ENCODE peak calls at places on chromosome 21, in ten cellular contexts. A, R, G, D, V, W, I, X, Q and E are unnamed samples.

GRCh38 chr21:37642493-37642892 is 273.8 kb downstream of the KCNJ6 start:
- DNase-seq in G (peak; percentile 47), R (peak; percentile 37), A (peak; percentile 46), V (no peak), I (peak; percentile 61), D (peak; percentile 60), X (no peak), Q (peak; percentile 54), W (no peak), E (peak; percentile 69)

GRCh38 chr21:31988492-31989285 is 115.9 kb downstream of the HUNK start:
- DNase-seq in V (peak; percentile 25), D (peak; percentile 47), I (no peak), Q (peak; percentile 34), R (no peak), X (no peak), G (no peak), W (peak; percentile 52), A (no peak), E (no peak)

GRCh38 chr21:39681257-39681656 is 63.7 kb upstream of the IGSF5 start:
- DNase-seq in D (no peak), R (no peak), G (no peak), W (peak; percentile 49), X (no peak), Q (peak; percentile 65), A (no peak), V (no peak), I (no peak), E (no peak)

GRCh38 chr21:21002137-21002536 is 3.9 kb downstream of the NCAM2 start:
- DNase-seq in D (no peak), X (no peak), R (no peak), I (no peak), W (no peak), G (no peak), Q (no peak), V (no peak), A (no peak), E (peak; percentile 30)

GRCh38 chr21:14474995-14475394 is 71.1 kb downstream of the SAMSN1 start:
- DNase-seq in W (no peak), D (no peak), G (no peak), A (no peak), I (no peak), V (no peak), Q (no peak), X (no peak), R (no peak), E (no peak)

GRCh38 chr21:42609806-42610205 is 43.6 kb upstream of the PDE9A start:
- DNase-seq in D (peak; percentile 43), R (no peak), X (no peak), V (no peak), G (no peak), A (no peak), Q (no peak), I (peak; percentile 64), W (no peak), E (no peak)

GRCh38 chr21:31893841-31894240 is 21.0 kb downstream of the HUNK start:
- DNase-seq in G (no peak), D (no peak), R (no peak), Q (no peak), V (no peak), W (no peak), I (no peak), A (no peak), X (no peak), E (no peak)

GRCh38 chr21:17003763-17004373 is 509.0 kb upstream of the CXADR start:
- DNase-seq in Q (no peak), R (no peak), V (no peak), G (no peak), I (no peak), X (no peak), D (no peak), A (no peak), W (peak; percentile 18), E (peak; percentile 58)

GRCh38 chr21:41366522-41367151 is 4.8 kb downstream of the MX2 start:
- DNase-seq in V (no peak), R (peak; percentile 76), A (no peak), G (no peak), Q (peak; percentile 89), W (peak; percentile 94), D (peak; percentile 95), I (peak; percentile 40), X (no peak), E (no peak)

GRCh38 chr21:41668686-41669532 is 97.9 kb downstream of the RIPK4 start:
- DNase-seq in I (no peak), A (no peak), R (no peak), W (no peak), V (no peak), X (no peak), D (no peak), G (no peak), Q (no peak), E (no peak)

GRCh38 chr21:45102391-45102932 is 28.1 kb downstream of the ADARB1 start:
- DNase-seq in R (peak; percentile 45), W (peak; percentile 32), X (no peak), Q (peak; percentile 78), I (peak; percentile 28), V (no peak), D (no peak), G (no peak), A (no peak), E (no peak)

GRCh38 chr21:44455524-44456206 is 355 bp downstream of the LRRC3 start:
- DNase-seq in R (peak; percentile 49), Q (no peak), A (peak; percentile 9), D (peak; percentile 58), X (no peak), W (peak; percentile 33), I (no peak), G (peak; percentile 55), V (no peak), E (no peak)

GRCh38 chr21:45525910-45526306 is 16.3 kb downstream of the SLC19A1 start:
- DNase-seq in W (no peak), G (no peak), Q (no peak), R (no peak), A (no peak), D (no peak), I (no peak), V (no peak), X (no peak), E (no peak)

GRCh38 chr21:44734026-44734745 is 22.8 kb upstream of the TSPEAR start:
- DNase-seq in X (no peak), A (no peak), V (no peak), R (no peak), Q (peak; percentile 35), W (no peak), D (peak; percentile 39), I (no peak), G (no peak), E (no peak)

GRCh38 chr21:44914176-44914874 is 6.4 kb downstream of the ITGB2 start:
- DNase-seq in I (peak; percentile 36), W (no peak), A (no peak), R (no peak), G (no peak), V (no peak), Q (no peak), D (no peak), X (no peak), E (no peak)

GRCh38 chr21:16741228-16741665 is 771.6 kb upstream of the CXADR start:
- DNase-seq in V (no peak), G (no peak), D (no peak), X (no peak), W (peak; percentile 35), A (no peak), I (no peak), R (no peak), Q (no peak), E (no peak)

GRCh38 chr21:38139380-38140168 is 117.2 kb upstream of the KCNJ15 start:
- DNase-seq in W (peak; percentile 11), R (peak; percentile 1), Q (peak; percentile 99), D (peak; percentile 73), G (no peak), V (no peak), A (peak; percentile 65), I (no peak), X (no peak), E (no peak)

GRCh38 chr21:45443595-45444181 is 38.7 kb downstream of the COL18A1 start:
- DNase-seq in R (no peak), W (no peak), G (no peak), A (no peak), X (no peak), I (no peak), Q (peak; percentile 18), D (no peak), V (no peak), E (no peak)

GRCh38 chr21:35533893-35534292 is 484.8 kb upstream of the RUNX1 start:
- DNase-seq in X (no peak), W (no peak), R (no peak), V (no peak), I (no peak), Q (no peak), G (no peak), D (no peak), A (no peak), E (no peak)

GRCh38 chr21:42997053-42997452 is 22.7 kb downstream of the PKNOX1 start:
- DNase-seq in I (no peak), A (no peak), W (peak; percentile 98), Q (peak; percentile 84), G (no peak), V (peak; percentile 81), R (no peak), X (no peak), D (peak; percentile 88), E (no peak)

GRCh38 chr21:43209575-43210453 is 41.0 kb downstream of the CRYAA start:
- DNase-seq in A (no peak), Q (peak; percentile 82), R (peak; percentile 28), G (no peak), W (peak; percentile 56), D (peak; percentile 95), I (no peak), X (no peak), V (no peak), E (no peak)

GRCh38 chr21:30193201-30193600 is 22.7 kb downstream of the CLDN8 start:
- DNase-seq in A (no peak), G (no peak), W (peak; percentile 20), Q (no peak), I (no peak), V (no peak), D (no peak), R (no peak), X (no peak), E (no peak)